ENCODE peak calls at places on chromosomes 4 and X, in ten cellular contexts. M is cardiac muscle cell; O is choroid plexus epithelial cell; Y is cardiac fibroblast; D is GM10248; V is glutamatergic neuron; C is CD8-positive, alpha-beta T cell; X is fibroblast of the aortic adventitia; L is esophagus squamous epithelium; N is lung. B is an unnamed sample.

GRCh38 chrX:139194571-139195280 is 335.8 kb upstream of the F9 start:
- DNase-seq in O (no peak), X (peak), L (no peak), M (peak), C (no peak), V (peak), Y (no peak), N (peak), D (no peak), B (no peak)

GRCh38 chr4:13642163-13642562 is 14.6 kb upstream of the BOD1L1 start:
- DNase-seq in L (no peak), C (no peak), V (no peak), X (peak), N (no peak), D (no peak), Y (peak), O (peak), M (no peak), B (peak)

GRCh38 chrX:153651540-153652079 is 4.6 kb downstream of the DUSP9 start:
- DNase-seq in V (no peak), M (no peak), N (no peak), C (no peak), X (no peak), O (no peak), L (no peak), Y (no peak), D (no peak), B (no peak)

GRCh38 chrX:151754042-151754419 is 19.5 kb downstream of the CNGA2 start:
- DNase-seq in D (no peak), O (peak), N (no peak), Y (peak), X (peak), V (no peak), C (no peak), M (no peak), L (no peak), B (peak)

GRCh38 chrX:15877380-15877779 is 22.8 kb upstream of the AP1S2 start:
- DNase-seq in M (no peak), V (no peak), D (no peak), O (peak), C (no peak), X (peak), L (no peak), N (no peak), Y (peak), B (peak)

GRCh38 chr4:5999830-6000365 is 18.3 kb downstream of the C4orf50 start:
- DNase-seq in V (no peak), M (no peak), D (no peak), X (no peak), O (no peak), C (no peak), Y (no peak), N (no peak), L (no peak), B (no peak)

GRCh38 chrX:153304988-153305736 is 16.4 kb downstream of the PNMA6F start:
- DNase-seq in C (no peak), X (no peak), V (no peak), L (no peak), D (no peak), Y (no peak), N (no peak), O (no peak), M (no peak), B (no peak)

GRCh38 chr4:151165205-151166000 is 66.0 kb downstream of the RPS3A start:
- DNase-seq in V (no peak), L (no peak), Y (peak), C (no peak), M (no peak), O (peak), D (no peak), N (no peak), X (no peak), B (peak)

GRCh38 chrX:66760648-66761047 is 121.8 kb upstream of the EDA2R start:
- DNase-seq in V (no peak), L (no peak), O (peak), X (peak), M (no peak), D (no peak), C (no peak), N (no peak), Y (peak), B (no peak)

GRCh38 chr4:39528056-39528465 is 822 bp upstream of the UGDH start:
- DNase-seq in C (peak), O (no peak), N (no peak), X (peak), D (no peak), Y (peak), V (no peak), L (no peak), M (no peak), B (no peak)

GRCh38 chrX:44451056-44451455 is 91.6 kb downstream of the FUNDC1 start:
- DNase-seq in L (no peak), X (no peak), Y (no peak), V (no peak), D (no peak), O (no peak), M (no peak), N (no peak), C (no peak), B (no peak)

GRCh38 chr4:10809905-10810304 is 125.3 kb upstream of the CLNK start:
- DNase-seq in D (no peak), O (no peak), Y (no peak), C (no peak), N (no peak), L (no peak), M (no peak), V (no peak), X (no peak), B (peak)

GRCh38 chrX:23643020-23643419 is 24.3 kb upstream of the PRDX4 start:
- DNase-seq in X (no peak), N (no peak), O (no peak), M (no peak), V (no peak), D (no peak), L (no peak), C (no peak), Y (no peak), B (no peak)

GRCh38 chrX:154138857-154139256 is 5.2 kb upstream of the OPN1LW start:
- DNase-seq in L (no peak), Y (no peak), D (no peak), V (no peak), N (no peak), C (no peak), X (no peak), O (no peak), M (no peak), B (no peak)

GRCh38 chr4:152126233-152126632 is 365.4 kb upstream of the GATB start:
- DNase-seq in L (no peak), Y (no peak), M (no peak), N (no peak), C (no peak), X (no peak), D (no peak), O (no peak), V (no peak), B (no peak)

GRCh38 chrX:16162391-16162790 is 4.9 kb upstream of the MAGEB17 start:
- DNase-seq in D (no peak), X (no peak), N (no peak), M (no peak), L (no peak), V (no peak), O (no peak), C (no peak), Y (no peak), B (no peak)

GRCh38 chr4:73777612-73778011 is 37.2 kb downstream of the CXCL8 start:
- DNase-seq in N (no peak), O (peak), C (no peak), M (no peak), D (no peak), V (no peak), Y (peak), X (peak), L (no peak), B (peak)

GRCh38 chr4:186602978-186603377 is 47.6 kb upstream of the MTNR1A start:
- DNase-seq in L (no peak), Y (no peak), O (no peak), M (no peak), X (no peak), C (no peak), N (no peak), V (no peak), D (no peak), B (no peak)

GRCh38 chr4:147879676-147880075 is 147.8 kb downstream of the ARHGAP10 start:
- DNase-seq in C (no peak), O (no peak), M (no peak), V (no peak), L (no peak), D (no peak), Y (peak), N (no peak), X (peak), B (peak)

GRCh38 chr4:73867783-73868182 is 1.4 kb upstream of the CXCL1 start:
- DNase-seq in N (no peak), L (no peak), D (no peak), Y (peak), V (no peak), O (peak), M (no peak), X (no peak), C (no peak), B (peak)

GRCh38 chr4:84968936-84969335 is 2.4 kb upstream of the WDFY3 start:
- DNase-seq in Y (no peak), X (peak), L (no peak), O (no peak), D (no peak), C (no peak), V (no peak), M (no peak), N (no peak), B (no peak)

GRCh38 chr4:84966382-84967291 is at the start of gene WDFY3:
- DNase-seq in L (peak), C (no peak), D (peak), V (peak), Y (peak), O (peak), M (peak), X (peak), N (peak), B (peak)

GRCh38 chr4:84964995-84965557 is 1.4 kb downstream of the WDFY3 start:
- DNase-seq in D (no peak), C (no peak), N (no peak), M (no peak), O (no peak), Y (no peak), L (no peak), X (peak), V (no peak), B (no peak)

GRCh38 chr4:84967292-84967651 is 782 bp upstream of the WDFY3 start:
- DNase-seq in X (peak), M (no peak), Y (no peak), O (peak), V (no peak), D (no peak), C (no peak), L (no peak), N (no peak), B (peak)

DNA sequence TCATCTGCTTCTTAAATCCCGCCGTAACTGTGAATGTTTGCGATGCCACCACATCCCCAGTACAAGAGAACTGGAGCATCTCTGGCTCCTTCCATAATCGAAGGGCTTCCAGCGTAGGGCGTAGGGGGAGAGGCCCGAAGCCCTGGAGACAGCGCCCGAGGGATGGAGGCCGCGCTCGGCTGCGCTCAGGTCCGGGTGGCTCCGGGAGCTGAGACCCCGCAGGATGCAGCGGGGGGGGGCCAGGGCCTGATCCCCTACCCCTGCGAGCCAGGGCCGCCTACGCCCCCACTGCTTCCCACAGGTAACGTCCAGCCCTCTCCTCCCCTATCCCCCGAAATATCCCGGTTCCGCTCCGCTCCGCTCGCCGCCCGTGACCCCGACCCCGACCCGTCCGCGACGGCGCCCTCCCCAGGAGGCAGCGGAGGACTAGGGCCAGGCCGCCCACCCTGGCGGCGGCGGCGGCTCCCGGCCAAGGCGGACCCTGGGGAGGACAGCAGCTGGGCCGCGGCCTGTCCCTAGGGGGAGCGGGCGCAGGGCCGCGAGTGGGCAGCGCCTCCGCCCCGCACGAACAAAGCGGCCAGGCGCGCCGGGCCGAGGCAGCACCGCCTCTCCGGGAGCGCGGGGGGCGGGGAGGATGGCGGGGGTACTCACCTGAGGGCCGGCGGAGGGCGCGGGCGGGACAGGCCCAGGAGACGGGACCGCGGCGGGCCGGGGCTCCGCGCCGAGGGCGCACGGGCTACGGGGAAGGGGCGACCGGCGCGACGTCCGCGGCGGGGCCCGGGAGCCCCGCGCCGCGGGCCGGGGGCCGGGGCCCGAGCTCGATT is 720 bp downstream of the WDFY3 start:
- DNase-seq in V (peak), M (peak), Y (peak), O (peak), X (peak), N (peak), C (no peak), D (peak), L (no peak), B (peak)
- TF ChIP-seq CTCF in V (no peak), M (no peak), Y (no peak), O (no peak), X (no peak), N (no peak), C (no peak), D (no peak), L (no peak), B (peak)

GRCh38 chrX:46759645-46759974 is 692 bp upstream of the SLC9A7 start:
- DNase-seq in V (no peak), Y (peak), X (peak), M (no peak), L (no peak), D (no peak), N (no peak), C (no peak), O (no peak), B (no peak)
- TF ChIP-seq CTCF in V (no peak), Y (no peak), X (no peak), M (no peak), L (no peak), D (no peak), N (no peak), C (no peak), O (no peak), B (no peak)

GRCh38 chr4:178275671-178276360 is 833.6 kb upstream of the AGA start:
- DNase-seq in V (peak), O (no peak), D (no peak), L (no peak), M (no peak), Y (no peak), C (no peak), N (no peak), X (no peak), B (no peak)
- TF ChIP-seq CTCF in V (peak), O (no peak), D (peak), L (no peak), M (no peak), Y (no peak), C (no peak), N (no peak), X (no peak), B (peak)

GRCh38 chr4:16916719-16917337 is 18.4 kb upstream of the LDB2 start:
- DNase-seq in V (peak), M (peak), Y (peak), C (peak), N (no peak), D (peak), O (peak), X (peak), L (no peak), B (peak)
- TF ChIP-seq CTCF in V (peak), M (peak), Y (peak), C (peak), N (peak), D (peak), O (peak), X (peak), L (peak), B (peak)

GRCh38 chr4:41934813-41935651 is at the start of gene TMEM33:
- DNase-seq in Y (peak), L (peak), X (peak), D (peak), N (peak), M (peak), O (peak), V (peak), C (peak), B (peak)
- TF ChIP-seq CTCF in Y (peak), L (no peak), X (peak), D (no peak), N (no peak), M (peak), O (peak), V (no peak), C (no peak), B (no peak)

GRCh38 chr4:55546633-55547460 is at the start of gene CLOCK:
- DNase-seq in O (peak), Y (peak), V (peak), M (peak), X (peak), C (peak), L (peak), N (peak), D (peak), B (peak)
- TF ChIP-seq CTCF in O (peak), Y (peak), V (peak), M (peak), X (peak), C (peak), L (peak), N (no peak), D (peak), B (peak)

DNA sequence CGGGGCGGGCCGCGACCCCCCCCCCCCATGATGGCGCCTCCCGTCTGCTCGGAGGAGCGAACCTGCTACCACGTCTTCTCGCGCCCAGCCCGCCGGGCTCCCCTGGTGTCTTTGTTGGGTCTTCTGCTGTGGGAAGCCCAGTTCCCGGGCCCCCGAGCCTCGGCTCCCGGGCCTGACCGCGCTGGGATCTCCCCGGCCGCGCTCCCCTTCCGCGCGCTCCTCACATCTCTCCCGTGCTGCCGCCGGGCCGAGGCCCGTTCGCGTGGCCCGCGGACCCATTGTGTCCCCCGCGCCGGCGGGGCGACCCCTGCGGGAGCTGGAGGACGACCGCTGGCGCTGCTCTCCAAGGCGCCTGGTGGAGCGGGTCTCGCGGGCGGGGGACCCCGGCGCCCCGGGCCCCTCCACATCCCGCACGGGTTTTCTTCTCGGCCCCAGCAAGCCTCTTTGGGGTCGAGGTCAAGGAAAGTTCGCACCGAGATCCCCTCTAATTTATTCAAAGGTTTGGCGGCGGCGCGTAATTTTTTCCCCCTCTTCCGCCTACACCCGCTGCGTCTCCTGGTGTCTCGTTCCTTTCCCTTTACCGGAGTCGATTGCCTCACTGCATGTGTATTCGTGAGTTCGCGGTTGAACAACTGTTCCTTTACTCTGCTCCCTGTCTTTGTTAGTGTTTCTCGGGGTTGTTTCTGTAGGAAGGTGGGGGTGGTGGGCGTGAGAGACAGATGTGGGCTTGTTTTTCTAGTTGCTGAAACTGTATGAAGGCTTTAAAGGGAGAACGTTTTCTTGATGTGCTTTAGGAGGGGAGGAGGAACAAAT is 762 bp downstream of the SMAD1 start:
- DNase-seq in V (peak), D (peak), M (peak), C (no peak), N (peak), X (peak), L (no peak), O (peak), Y (peak), B (peak)
- TF ChIP-seq CTCF in V (no peak), D (peak), M (peak), C (no peak), N (no peak), X (peak), L (no peak), O (no peak), Y (no peak), B (no peak)

GRCh38 chr4:111136438-111136837 is 513.6 kb upstream of the PITX2 start:
- DNase-seq in D (no peak), O (peak), N (no peak), M (no peak), Y (peak), V (no peak), C (no peak), L (no peak), X (peak), B (peak)
- TF ChIP-seq CTCF in D (no peak), O (peak), N (no peak), M (no peak), Y (peak), V (no peak), C (no peak), L (no peak), X (peak), B (peak)

GRCh38 chr4:177441061-177441802 is 1.0 kb downstream of the AGA start:
- DNase-seq in X (peak), D (peak), V (no peak), Y (peak), N (no peak), L (no peak), M (no peak), C (no peak), O (peak), B (peak)
- TF ChIP-seq CTCF in X (peak), D (no peak), V (peak), Y (no peak), N (no peak), L (no peak), M (peak), C (peak), O (peak), B (peak)

B was measured in astrocyte of the spinal cord.